ENCODE peak calls at places on chromosomes 4 and X, in five cellular contexts. O is RWPE1, P is HCT116, G is HL-60, M is kidney epithelial cell. T is an unnamed sample.

GRCh38 chr4:149987330-149987751 is 90.9 kb upstream of the DCLK2 start:
- DNase-seq in O (no peak), P (no peak), G (no peak), M (no peak), T (no peak)

GRCh38 chrX:153474718-153475117 is 4.3 kb upstream of the HAUS7 start:
- DNase-seq in O (peak), P (no peak), G (peak), M (no peak), T (no peak)

GRCh38 chr4:166172619-166173018 is 299.6 kb downstream of the TLL1 start:
- DNase-seq in O (no peak), P (no peak), G (no peak), M (no peak), T (no peak)

GRCh38 chrX:135572436-135572835 is 52.0 kb downstream of the INTS6L start:
- DNase-seq in O (no peak), P (no peak), G (no peak), M (no peak), T (no peak)

GRCh38 chr4:76449362-76449767 is 14.3 kb downstream of the SHROOM3 start:
- DNase-seq in O (no peak), P (no peak), G (no peak), M (no peak), T (no peak)

GRCh38 chrX:140764401-140764919 is 54.9 kb downstream of the LINC00632 start:
- DNase-seq in O (no peak), P (no peak), G (no peak), M (no peak), T (peak)

GRCh38 chr4:149584703-149585102 is 230.9 kb downstream of the IQCM start:
- DNase-seq in O (no peak), P (no peak), G (no peak), M (no peak), T (no peak)

GRCh38 chr4:166165829-166166420 is 292.9 kb downstream of the TLL1 start:
- DNase-seq in O (peak), P (peak), G (peak), M (peak), T (no peak)

GRCh38 chrX:30971761-30972603 is 82.9 kb upstream of the TAB3 start:
- DNase-seq in O (peak), P (no peak), G (no peak), M (no peak), T (no peak)

GRCh38 chrX:100447563-100448397 is 37.7 kb upstream of the PCDH19 start:
- DNase-seq in O (peak), P (peak), G (no peak), M (no peak), T (peak)

GRCh38 chr4:78592104-78592783 is 40.7 kb downstream of the ANXA3 start:
- DNase-seq in O (peak), P (no peak), G (peak), M (no peak), T (no peak)

GRCh38 chr4:16056681-16057400 is 27.0 kb downstream of the PROM1 start:
- DNase-seq in O (no peak), P (no peak), G (no peak), M (no peak), T (no peak)

GRCh38 chr4:144410230-144410783 is 235.6 kb upstream of the HHIP start:
- DNase-seq in O (no peak), P (no peak), G (no peak), M (no peak), T (no peak)

GRCh38 chrX:27186671-27187070 is 276.5 kb downstream of the PPP4R3C start:
- DNase-seq in O (no peak), P (peak), G (no peak), M (no peak), T (no peak)

GRCh38 chr4:138062929-138063328 is 179.2 kb downstream of the SLC7A11 start:
- DNase-seq in O (peak), P (no peak), G (no peak), M (peak), T (no peak)
- TF ChIP-seq CTCF in O (no peak), P (no peak), G (no peak), M (peak), T (no peak)

DNA sequence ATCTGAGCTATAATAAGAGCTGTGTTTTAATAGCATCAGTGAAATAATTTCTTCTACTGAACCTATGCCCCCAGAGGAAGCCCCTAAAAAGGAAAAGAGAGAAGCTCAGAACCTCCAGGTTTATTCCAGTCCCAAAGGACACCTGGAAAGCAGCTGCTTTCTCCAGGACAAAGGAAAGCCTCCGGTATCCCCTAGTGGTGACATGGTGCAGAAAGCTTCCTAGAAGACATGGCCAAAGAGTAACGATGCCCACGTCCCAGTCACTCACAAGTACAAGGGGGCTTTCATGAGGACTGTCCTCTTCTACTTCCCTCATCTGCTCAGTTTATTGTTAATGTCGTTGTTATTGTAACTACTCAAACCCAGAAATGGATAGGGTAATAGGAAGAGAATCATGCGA is 343.9 kb downstream of the UNC5C start:
- DNase-seq in O (no peak), P (peak), G (no peak), M (no peak), T (no peak)
- TF ChIP-seq CTCF in O (peak), P (peak), G (no peak), M (peak), T (no peak)

GRCh38 chr4:153532227-153532626 is 66.1 kb downstream of the TMEM131L start:
- DNase-seq in O (no peak), P (no peak), G (no peak), M (no peak), T (no peak)

GRCh38 chr4:153530284-153530995 is 64.3 kb downstream of the TMEM131L start:
- DNase-seq in O (no peak), P (no peak), G (no peak), M (no peak), T (no peak)

GRCh38 chr4:153532636-153533035 is 66.5 kb downstream of the TMEM131L start:
- DNase-seq in O (no peak), P (no peak), G (no peak), M (no peak), T (no peak)

GRCh38 chr4:153529646-153530045 is 63.5 kb downstream of the TMEM131L start:
- DNase-seq in O (no peak), P (no peak), G (peak), M (no peak), T (no peak)

DNA sequence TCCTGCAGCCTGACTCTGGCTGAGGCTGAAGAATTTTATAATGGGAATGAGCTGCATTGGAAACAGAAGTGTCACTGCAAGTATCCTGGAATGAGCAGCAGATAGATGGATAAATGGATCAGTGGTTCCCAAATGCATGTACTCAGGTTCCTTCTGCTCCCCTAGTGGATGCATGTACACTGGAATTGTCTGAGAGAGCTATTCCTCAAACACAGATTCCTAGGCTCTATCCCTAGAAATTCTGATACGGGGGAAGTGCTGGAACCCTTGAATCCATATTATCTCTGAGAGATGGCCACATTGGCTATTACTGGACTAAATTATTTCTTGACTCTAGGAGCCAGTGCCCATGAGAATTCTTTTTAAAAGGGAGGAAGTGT is 64.8 kb downstream of the TMEM131L start:
- DNase-seq in O (no peak), P (no peak), G (no peak), M (no peak), T (no peak)
- TF ChIP-seq CTCF in O (no peak), P (peak), G (no peak), M (no peak), T (no peak)

DNA sequence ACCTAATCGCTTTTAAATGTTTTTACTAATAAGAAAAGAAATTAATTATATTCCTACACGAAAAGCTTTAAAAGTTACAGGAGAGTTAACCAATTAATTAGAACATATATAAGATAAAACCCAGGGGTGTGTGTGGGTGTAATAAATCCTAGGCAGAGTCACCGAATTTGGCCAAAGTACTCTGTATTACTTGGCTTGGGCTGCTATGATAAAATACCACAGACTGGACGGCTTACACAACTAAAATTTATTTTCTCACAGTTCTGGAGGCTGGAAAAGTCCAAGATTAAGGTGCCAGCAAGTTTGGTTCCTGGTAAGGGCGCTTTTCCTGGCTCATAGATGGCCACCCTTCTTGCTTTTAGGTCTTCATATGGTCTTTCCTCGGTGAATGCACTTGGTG is 10.4 kb downstream of the AWAT1 start:
- DNase-seq in O (no peak), P (no peak), G (no peak), M (no peak), T (no peak)
- TF ChIP-seq CTCF in O (no peak), P (no peak), G (no peak), M (no peak), T (no peak)

GRCh38 chr4:93157984-93158383 is 670.6 kb upstream of the ATOH1 start:
- DNase-seq in O (peak), P (no peak), G (no peak), M (no peak), T (no peak)
- TF ChIP-seq CTCF in O (no peak), P (peak), G (no peak), M (peak), T (peak)

GRCh38 chrX:16885628-16886027 is 15.5 kb upstream of the RBBP7 start:
- DNase-seq in O (no peak), P (no peak), G (no peak), M (no peak), T (no peak)

GRCh38 chrX:16882702-16883486 is 12.7 kb upstream of the RBBP7 start:
- DNase-seq in O (peak), P (peak), G (no peak), M (no peak), T (peak)

GRCh38 chrX:16882188-16882587 is 12.0 kb upstream of the RBBP7 start:
- DNase-seq in O (no peak), P (no peak), G (no peak), M (no peak), T (no peak)

GRCh38 chrX:16883487-16883804 is 13.3 kb upstream of the RBBP7 start:
- DNase-seq in O (no peak), P (no peak), G (no peak), M (no peak), T (no peak)
- TF ChIP-seq CTCF in O (peak), P (no peak), G (no peak), M (no peak), T (no peak)

DNA sequence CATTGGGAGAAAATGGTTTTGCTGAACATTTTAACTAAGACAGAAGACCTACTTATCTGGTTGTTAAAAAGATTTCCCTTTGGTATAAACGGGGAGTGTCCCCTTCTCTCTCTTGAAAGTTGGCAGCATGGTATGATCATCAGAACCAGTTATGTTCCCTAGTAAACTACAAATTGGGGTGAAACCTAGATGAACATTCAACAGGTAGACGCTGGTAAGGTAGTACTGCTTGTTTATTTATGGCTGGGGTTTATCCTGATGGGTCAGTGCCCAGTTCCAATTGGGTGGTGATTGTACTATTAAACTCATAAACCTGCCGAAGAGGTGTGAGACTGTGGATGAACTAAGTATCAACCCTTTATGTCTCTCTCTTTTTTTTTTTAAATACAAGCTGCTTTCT is 100.5 kb downstream of the MBNL3 start:
- DNase-seq in O (no peak), P (no peak), G (no peak), M (no peak), T (no peak)
- TF ChIP-seq CTCF in O (no peak), P (no peak), G (no peak), M (no peak), T (no peak)